ENCODE peak calls at places on chromosomes 6 and 20, in six cellular contexts. One of them, this sample, is unnamed.

GRCh38 chr20:35893942-35894341 is 60.4 kb downstream of the SCAND1 start:
- DNase-seq in H1: no peak
- DNase-seq in IMR-90: no peak
- DNase-seq in H9: no peak
- DNase-seq in trophoblast cell: no peak
- DNase-seq in mesenchymal stem cell: no peak
- DNase-seq in this sample: no peak

GRCh38 chr6:143539723-143540122 is 28.2 kb upstream of the FUCA2 start:
- DNase-seq in trophoblast cell: no peak
- DNase-seq in H1: no peak
- DNase-seq in H9: peak
- DNase-seq in IMR-90: no peak
- DNase-seq in mesenchymal stem cell: no peak
- DNase-seq in this sample: no peak

GRCh38 chr6:16004934-16005673 is 123.8 kb upstream of the MYLIP start:
- DNase-seq in mesenchymal stem cell: no peak
- DNase-seq in IMR-90: no peak
- DNase-seq in trophoblast cell: peak
- DNase-seq in H9: no peak
- DNase-seq in H1: no peak
- DNase-seq in this sample: no peak

GRCh38 chr20:25247666-25248500 is at the start of gene PYGB:
- DNase-seq in trophoblast cell: peak
- DNase-seq in IMR-90: peak
- DNase-seq in mesenchymal stem cell: peak
- DNase-seq in H9: peak
- DNase-seq in H1: peak
- DNase-seq in this sample: peak

GRCh38 chr6:72811971-72812421 is 190.1 kb downstream of the KCNQ5 start:
- DNase-seq in H9: peak
- DNase-seq in trophoblast cell: peak
- DNase-seq in mesenchymal stem cell: peak
- DNase-seq in H1: no peak
- DNase-seq in IMR-90: peak
- DNase-seq in this sample: no peak

GRCh38 chr6:52552278-52552643 is 24.6 kb downstream of the TRAM2 start:
- DNase-seq in H9: no peak
- DNase-seq in H1: no peak
- DNase-seq in IMR-90: no peak
- DNase-seq in trophoblast cell: no peak
- DNase-seq in mesenchymal stem cell: no peak
- DNase-seq in this sample: no peak

GRCh38 chr6:147709396-147710272 is 201.1 kb downstream of the SAMD5 start:
- DNase-seq in H9: no peak
- DNase-seq in H1: no peak
- DNase-seq in IMR-90: no peak
- DNase-seq in mesenchymal stem cell: no peak
- DNase-seq in trophoblast cell: peak
- DNase-seq in this sample: no peak

GRCh38 chr20:57760698-57761412 is 51.0 kb upstream of the PMEPA1 start:
- DNase-seq in mesenchymal stem cell: no peak
- DNase-seq in H1: no peak
- DNase-seq in IMR-90: no peak
- DNase-seq in H9: no peak
- DNase-seq in trophoblast cell: no peak
- DNase-seq in this sample: no peak

GRCh38 chr20:50704971-50705370 is 13.6 kb upstream of the RIPOR3 start:
- DNase-seq in H9: no peak
- DNase-seq in trophoblast cell: no peak
- DNase-seq in mesenchymal stem cell: peak
- DNase-seq in IMR-90: peak
- DNase-seq in H1: no peak
- DNase-seq in this sample: no peak

GRCh38 chr6:20564777-20565176 is 30.5 kb downstream of the CDKAL1 start:
- DNase-seq in trophoblast cell: no peak
- DNase-seq in IMR-90: peak
- DNase-seq in H1: no peak
- DNase-seq in H9: no peak
- DNase-seq in mesenchymal stem cell: no peak
- DNase-seq in this sample: no peak

GRCh38 chr20:45336530-45337366 is 11.5 kb downstream of the SDC4 start:
- DNase-seq in trophoblast cell: peak
- DNase-seq in H9: no peak
- DNase-seq in IMR-90: peak
- DNase-seq in mesenchymal stem cell: peak
- DNase-seq in H1: no peak
- DNase-seq in this sample: no peak

GRCh38 chr20:2890743-2891142 is 17.5 kb downstream of the PTPRA start:
- DNase-seq in H1: no peak
- DNase-seq in IMR-90: peak
- DNase-seq in H9: no peak
- DNase-seq in mesenchymal stem cell: peak
- DNase-seq in trophoblast cell: no peak
- DNase-seq in this sample: no peak

GRCh38 chr6:165962361-165962760 is 205.3 kb downstream of the TBXT start:
- DNase-seq in IMR-90: peak
- DNase-seq in H9: no peak
- DNase-seq in H1: no peak
- DNase-seq in trophoblast cell: no peak
- DNase-seq in mesenchymal stem cell: no peak
- DNase-seq in this sample: no peak

GRCh38 chr6:22333802-22334201 is 37.0 kb upstream of the PRL start:
- DNase-seq in mesenchymal stem cell: no peak
- DNase-seq in H9: no peak
- DNase-seq in IMR-90: peak
- DNase-seq in H1: no peak
- DNase-seq in trophoblast cell: no peak
- DNase-seq in this sample: no peak

GRCh38 chr6:108622601-108623335 is 62.1 kb downstream of the FOXO3 start:
- DNase-seq in H9: no peak
- DNase-seq in IMR-90: peak
- DNase-seq in trophoblast cell: peak
- DNase-seq in H1: no peak
- DNase-seq in mesenchymal stem cell: peak
- DNase-seq in this sample: no peak

GRCh38 chr20:19583532-19584175 is 174.4 kb upstream of the RIN2 start:
- DNase-seq in H1: peak
- DNase-seq in mesenchymal stem cell: peak
- DNase-seq in H9: peak
- DNase-seq in IMR-90: peak
- DNase-seq in trophoblast cell: peak
- DNase-seq in this sample: peak

GRCh38 chr6:129282053-129282452 is 399.1 kb downstream of the LAMA2 start:
- DNase-seq in H1: no peak
- DNase-seq in IMR-90: no peak
- DNase-seq in H9: no peak
- DNase-seq in mesenchymal stem cell: no peak
- DNase-seq in trophoblast cell: no peak
- DNase-seq in this sample: no peak

GRCh38 chr20:46268662-46269061 is 39.6 kb downstream of the CDH22 start:
- DNase-seq in H9: no peak
- DNase-seq in mesenchymal stem cell: no peak
- DNase-seq in IMR-90: no peak
- DNase-seq in H1: no peak
- DNase-seq in trophoblast cell: no peak
- DNase-seq in this sample: no peak

GRCh38 chr20:4720121-4720976 is 1.4 kb upstream of the PRND start:
- DNase-seq in mesenchymal stem cell: peak
- DNase-seq in H9: peak
- DNase-seq in IMR-90: peak
- DNase-seq in H1: peak
- DNase-seq in trophoblast cell: peak
- DNase-seq in this sample: peak

GRCh38 chr20:33261465-33261864 is 21.5 kb upstream of the BPIFB1 start:
- DNase-seq in IMR-90: no peak
- DNase-seq in trophoblast cell: no peak
- DNase-seq in mesenchymal stem cell: no peak
- DNase-seq in H1: no peak
- DNase-seq in H9: no peak
- DNase-seq in this sample: no peak

GRCh38 chr20:57094991-57095390 is 171.4 kb downstream of the BMP7 start:
- DNase-seq in H1: no peak
- DNase-seq in mesenchymal stem cell: no peak
- DNase-seq in IMR-90: no peak
- DNase-seq in trophoblast cell: no peak
- DNase-seq in H9: no peak
- DNase-seq in this sample: no peak

GRCh38 chr6:138517635-138518034 is 18.3 kb upstream of the NHSL1 start:
- DNase-seq in trophoblast cell: peak
- DNase-seq in H1: peak
- DNase-seq in mesenchymal stem cell: peak
- DNase-seq in H9: peak
- DNase-seq in IMR-90: peak
- DNase-seq in this sample: no peak

GRCh38 chr6:56420296-56420695 is 172.9 kb upstream of the COL21A1 start:
- DNase-seq in IMR-90: no peak
- DNase-seq in mesenchymal stem cell: peak
- DNase-seq in trophoblast cell: no peak
- DNase-seq in H1: no peak
- DNase-seq in H9: no peak
- DNase-seq in this sample: no peak

GRCh38 chr20:21099653-21100589 is 6.2 kb downstream of the LINC00237 start:
- DNase-seq in trophoblast cell: peak
- DNase-seq in mesenchymal stem cell: peak
- DNase-seq in H1: peak
- DNase-seq in IMR-90: peak
- DNase-seq in H9: peak
- DNase-seq in this sample: no peak

GRCh38 chr20:41300906-41301305 is 16.6 kb downstream of the ZHX3 start:
- DNase-seq in H9: no peak
- DNase-seq in trophoblast cell: no peak
- DNase-seq in IMR-90: no peak
- DNase-seq in H1: no peak
- DNase-seq in mesenchymal stem cell: no peak
- DNase-seq in this sample: no peak

GRCh38 chr6:153143200-153143599 is 12.1 kb upstream of the RGS17 start:
- DNase-seq in mesenchymal stem cell: no peak
- DNase-seq in trophoblast cell: no peak
- DNase-seq in IMR-90: no peak
- DNase-seq in H1: no peak
- DNase-seq in H9: no peak
- DNase-seq in this sample: no peak

GRCh38 chr20:47348539-47349142 is 7.9 kb downstream of the ZMYND8 start:
- DNase-seq in mesenchymal stem cell: peak
- DNase-seq in H1: no peak
- DNase-seq in IMR-90: no peak
- DNase-seq in trophoblast cell: peak
- DNase-seq in H9: no peak
- DNase-seq in this sample: no peak

DNA sequence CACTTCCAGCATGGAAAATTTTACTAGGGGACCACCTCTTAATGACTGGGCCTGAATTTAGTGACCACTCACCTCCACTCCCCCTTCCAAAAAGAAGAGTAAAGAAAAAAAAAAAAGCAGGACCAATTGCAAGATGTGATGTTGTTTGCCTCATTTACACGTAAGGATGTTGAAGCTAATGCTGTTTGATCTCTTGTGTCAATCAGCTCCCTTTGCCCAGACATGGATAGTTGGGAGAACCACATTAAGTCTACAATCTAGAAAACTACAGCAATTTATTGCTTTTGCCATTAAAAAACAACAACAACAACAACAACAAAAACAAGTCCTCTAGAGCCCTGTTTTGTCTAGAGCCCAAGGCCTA is 11.0 kb upstream of the DSTN start:
- DNase-seq in H9: no peak
- DNase-seq in mesenchymal stem cell: no peak
- DNase-seq in IMR-90: no peak
- DNase-seq in trophoblast cell: no peak
- DNase-seq in H1: no peak
- DNase-seq in this sample: no peak
- H3K14ac ChIP-seq in H9: no peak
- H3K14ac ChIP-seq in mesenchymal stem cell: no peak
- H3K14ac ChIP-seq in IMR-90: peak
- H3K14ac ChIP-seq in trophoblast cell: no peak
- H3K14ac ChIP-seq in H1: no peak
- H3K14ac ChIP-seq in this sample: no peak

GRCh38 chr6:1027795-1028569 is 283.9 kb upstream of the FOXQ1 start:
- DNase-seq in trophoblast cell: peak
- DNase-seq in mesenchymal stem cell: peak
- DNase-seq in H9: peak
- DNase-seq in H1: no peak
- DNase-seq in IMR-90: no peak
- DNase-seq in this sample: no peak
- H2BK120ac ChIP-seq in trophoblast cell: no peak
- H2BK120ac ChIP-seq in mesenchymal stem cell: no peak
- H2BK120ac ChIP-seq in H9: no peak
- H2BK120ac ChIP-seq in H1: no peak
- H2BK120ac ChIP-seq in IMR-90: peak
- H2BK120ac ChIP-seq in this sample: no peak

GRCh38 chr20:53004267-53004813 is 32.2 kb downstream of the TSHZ2 start:
- DNase-seq in H1: no peak
- DNase-seq in mesenchymal stem cell: no peak
- DNase-seq in IMR-90: no peak
- DNase-seq in trophoblast cell: no peak
- DNase-seq in H9: no peak
- DNase-seq in this sample: no peak

GRCh38 chr20:52999040-52999439 is 26.9 kb downstream of the TSHZ2 start:
- DNase-seq in IMR-90: no peak
- DNase-seq in H9: no peak
- DNase-seq in H1: no peak
- DNase-seq in mesenchymal stem cell: no peak
- DNase-seq in trophoblast cell: no peak
- DNase-seq in this sample: no peak

GRCh38 chr20:53002786-53003185 is 30.6 kb downstream of the TSHZ2 start:
- DNase-seq in trophoblast cell: no peak
- DNase-seq in H9: no peak
- DNase-seq in mesenchymal stem cell: no peak
- DNase-seq in IMR-90: no peak
- DNase-seq in H1: no peak
- DNase-seq in this sample: no peak

GRCh38 chr20:53001502-53002301 is 29.5 kb downstream of the TSHZ2 start:
- DNase-seq in trophoblast cell: no peak
- DNase-seq in H9: no peak
- DNase-seq in mesenchymal stem cell: peak
- DNase-seq in H1: no peak
- DNase-seq in IMR-90: peak
- DNase-seq in this sample: no peak

GRCh38 chr20:53003420-53003819 is 31.3 kb downstream of the TSHZ2 start:
- DNase-seq in H9: no peak
- DNase-seq in trophoblast cell: no peak
- DNase-seq in IMR-90: no peak
- DNase-seq in H1: no peak
- DNase-seq in mesenchymal stem cell: no peak
- DNase-seq in this sample: peak
- H3K14ac ChIP-seq in H9: no peak
- H3K14ac ChIP-seq in trophoblast cell: no peak
- H3K14ac ChIP-seq in IMR-90: no peak
- H3K14ac ChIP-seq in H1: no peak
- H3K14ac ChIP-seq in mesenchymal stem cell: no peak
- H3K14ac ChIP-seq in this sample: no peak

DNA sequence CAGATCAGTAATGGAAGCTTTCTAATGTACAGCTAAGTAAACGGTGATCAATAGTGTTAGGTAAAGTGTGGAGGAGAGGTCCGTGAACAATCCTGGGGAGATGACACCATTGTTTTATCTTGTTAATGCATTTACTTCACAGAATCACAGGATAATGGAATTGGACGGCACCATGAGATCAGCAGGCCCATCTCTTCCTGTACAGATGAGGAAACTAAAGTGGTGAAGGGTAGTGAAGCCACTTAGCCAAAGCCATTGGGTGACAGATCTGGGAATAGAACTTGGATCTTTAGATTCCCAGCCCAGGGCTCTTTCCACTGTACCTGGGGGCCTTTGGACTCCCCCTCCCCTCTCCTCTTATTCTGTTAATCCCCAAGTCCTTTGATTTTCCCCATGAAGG is 26.2 kb upstream of the IER3 start:
- DNase-seq in H1: no peak
- DNase-seq in trophoblast cell: no peak
- DNase-seq in mesenchymal stem cell: no peak
- DNase-seq in H9: no peak
- DNase-seq in IMR-90: no peak
- DNase-seq in this sample: no peak
- H2BK120ac ChIP-seq in H1: no peak
- H2BK120ac ChIP-seq in trophoblast cell: peak
- H2BK120ac ChIP-seq in mesenchymal stem cell: peak
- H2BK120ac ChIP-seq in H9: no peak
- H2BK120ac ChIP-seq in IMR-90: peak
- H2BK120ac ChIP-seq in this sample: no peak